ENCODE peak calls at places on chromosome 11, in five cellular contexts. Z is LNCaP clone FGC, V is upper lobe of right lung, D is transverse colon, P is mucosa of descending colon. W is an unnamed sample.

GRCh38 chr11:18309691-18310090 is 12.2 kb downstream of the HPS5 start:
- DNase-seq in Z (no peak), D (no peak), V (no peak), P (no peak), W (no peak)

GRCh38 chr11:60941371-60942119 is 10.4 kb downstream of the SLC15A3 start:
- DNase-seq in D (no peak), V (no peak), Z (no peak), P (no peak), W (no peak)

GRCh38 chr11:107706531-107706930 is 5.3 kb downstream of the SLN start:
- DNase-seq in D (no peak), P (no peak), Z (no peak), V (no peak), W (peak; percentile 77)

GRCh38 chr11:27456140-27456801 is 16.3 kb downstream of the LGR4 start:
- DNase-seq in D (no peak), V (no peak), P (no peak), Z (peak; percentile 39), W (no peak)

GRCh38 chr11:116970485-116971292 is 127.5 kb downstream of the SIK3 start:
- DNase-seq in P (no peak), D (peak; percentile 52), Z (no peak), V (no peak), W (no peak)

GRCh38 chr11:61174949-61175348 is 13.7 kb upstream of the VPS37C start:
- DNase-seq in P (no peak), Z (no peak), D (no peak), V (no peak), W (no peak)

GRCh38 chr11:57597971-57598830 is 716 bp downstream of the SERPING1 start:
- DNase-seq in P (peak; percentile 59), V (peak; percentile 88), D (peak; percentile 62), Z (no peak), W (no peak)

GRCh38 chr11:19868281-19868821 is 155.7 kb downstream of the NAV2 start:
- DNase-seq in P (no peak), V (no peak), Z (no peak), D (peak; percentile 11), W (no peak)

GRCh38 chr11:120658071-120658423 is 146.5 kb downstream of the GRIK4 start:
- DNase-seq in P (no peak), D (no peak), Z (no peak), V (no peak), W (no peak)

GRCh38 chr11:70270877-70271634 is 566 bp downstream of the PPFIA1 start:
- DNase-seq in P (peak; percentile 69), V (peak; percentile 81), D (peak; percentile 50), Z (no peak), W (peak; percentile 48)

GRCh38 chr11:76523786-76524436 is 79.1 kb downstream of the EMSY start:
- DNase-seq in D (no peak), V (no peak), P (no peak), Z (no peak), W (no peak)

GRCh38 chr11:120577041-120577440 is 65.5 kb downstream of the GRIK4 start:
- DNase-seq in P (no peak), V (no peak), Z (no peak), D (no peak), W (no peak)

GRCh38 chr11:75051043-75051442 is 45.6 kb downstream of the OR2AT4 start:
- DNase-seq in Z (no peak), V (no peak), D (no peak), P (no peak), W (no peak)

GRCh38 chr11:3133456-3134217 is 31.5 kb downstream of the OSBPL5 start:
- DNase-seq in V (peak; percentile 46), D (peak; percentile 4), Z (no peak), P (no peak), W (no peak)

GRCh38 chr11:74009675-74010305 is 905 bp upstream of the UCP3 start:
- DNase-seq in Z (no peak), D (no peak), V (no peak), P (no peak), W (no peak)

GRCh38 chr11:101456812-101457211 is 127.0 kb downstream of the TRPC6 start:
- DNase-seq in V (no peak), Z (peak; percentile 8), D (no peak), P (no peak), W (no peak)

GRCh38 chr11:3840289-3840869 is 380 bp downstream of the RHOG start:
- DNase-seq in P (no peak), Z (no peak), D (peak; percentile 27), V (no peak), W (no peak)

GRCh38 chr11:13013054-13013488 is 4.0 kb downstream of the RASSF10 start:
- DNase-seq in V (no peak), Z (no peak), D (no peak), P (no peak), W (no peak)

GRCh38 chr11:13009921-13010736 is 1.0 kb downstream of the RASSF10 start:
- DNase-seq in D (no peak), Z (no peak), V (peak; percentile 76), P (peak; percentile 53), W (no peak)

GRCh38 chr11:13010737-13011342 is 1.7 kb downstream of the RASSF10 start:
- DNase-seq in V (peak; percentile 69), D (peak; percentile 13), P (peak; percentile 49), Z (no peak), W (no peak)

GRCh38 chr11:13011366-13012036 is 2.4 kb downstream of the RASSF10 start:
- DNase-seq in D (no peak), Z (no peak), P (no peak), V (no peak), W (no peak)

DNA sequence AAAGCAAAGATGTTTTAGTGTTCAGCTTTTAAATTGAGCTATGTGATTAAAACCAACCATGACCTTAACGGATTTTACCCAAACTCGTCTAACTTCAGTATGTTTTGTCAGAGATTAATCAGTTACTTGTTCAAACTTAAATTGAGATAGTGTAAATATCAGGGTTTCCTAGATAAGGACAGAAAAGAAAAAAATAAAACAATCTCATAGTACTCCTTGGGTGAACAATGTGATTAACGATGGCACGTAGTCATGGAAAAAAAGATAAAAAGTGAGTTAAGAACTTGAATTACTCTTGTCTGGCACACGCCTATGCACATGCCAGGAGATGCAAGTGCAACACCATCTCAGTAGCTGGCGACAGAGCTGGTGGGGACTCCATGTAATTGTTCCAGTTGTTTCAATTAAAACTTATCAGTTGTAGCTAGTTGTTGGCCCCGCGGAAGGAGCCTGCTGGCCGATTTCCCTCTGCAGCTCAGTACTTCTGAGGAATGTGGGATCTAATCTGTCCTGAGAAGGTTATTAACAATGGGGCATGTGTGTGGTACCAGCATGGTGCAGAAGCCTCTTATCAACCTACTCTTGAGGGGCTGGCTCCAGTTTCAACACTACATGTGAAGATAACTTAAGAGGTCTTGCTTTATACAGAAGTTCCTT is 3.0 kb downstream of the RASSF10 start:
- DNase-seq in Z (no peak), D (no peak), V (no peak), P (no peak), W (peak; percentile 62)
- H3K4me3 ChIP-seq in Z (no peak overlapping the region), D (no peak overlapping the region), V (peak overlapping the region; percentile 30), P (no peak overlapping the region), W (no peak overlapping the region)

GRCh38 chr11:125258626-125259025 is 94.1 kb downstream of the PKNOX2 start:
- DNase-seq in Z (no peak), V (no peak), P (no peak), D (no peak), W (no peak)
- TF ChIP-seq CTCF in Z (no peak), V (no peak), P (no peak), D (no peak), W (no peak)

GRCh38 chr11:92611157-92611556 is 358.3 kb upstream of the MTNR1B start:
- DNase-seq in D (no peak), Z (no peak), V (no peak), P (no peak), W (no peak)

GRCh38 chr11:92605667-92606066 is 363.8 kb upstream of the MTNR1B start:
- DNase-seq in D (no peak), V (no peak), P (no peak), Z (no peak), W (no peak)

GRCh38 chr11:92607969-92608711 is 361.3 kb upstream of the MTNR1B start:
- DNase-seq in D (no peak), Z (no peak), V (no peak), P (no peak), W (no peak)
- H3K4me3 ChIP-seq in D (no peak overlapping the region), Z (no peak overlapping the region), V (no peak overlapping the region), P (no peak overlapping the region), W (no peak overlapping the region)

GRCh38 chr11:96149743-96150555 is 193.0 kb downstream of the MAML2 start:
- DNase-seq in Z (no peak), D (no peak), P (no peak), V (no peak), W (peak; percentile 83)

GRCh38 chr11:96151501-96151900 is 191.5 kb downstream of the MAML2 start:
- DNase-seq in V (no peak), D (no peak), P (no peak), Z (no peak), W (no peak)

GRCh38 chr11:96147913-96148312 is 195.1 kb downstream of the MAML2 start:
- DNase-seq in P (no peak), Z (no peak), D (no peak), V (no peak), W (no peak)

GRCh38 chr11:96152623-96153022 is 190.4 kb downstream of the MAML2 start:
- DNase-seq in V (no peak), Z (no peak), D (no peak), P (no peak), W (no peak)

DNA sequence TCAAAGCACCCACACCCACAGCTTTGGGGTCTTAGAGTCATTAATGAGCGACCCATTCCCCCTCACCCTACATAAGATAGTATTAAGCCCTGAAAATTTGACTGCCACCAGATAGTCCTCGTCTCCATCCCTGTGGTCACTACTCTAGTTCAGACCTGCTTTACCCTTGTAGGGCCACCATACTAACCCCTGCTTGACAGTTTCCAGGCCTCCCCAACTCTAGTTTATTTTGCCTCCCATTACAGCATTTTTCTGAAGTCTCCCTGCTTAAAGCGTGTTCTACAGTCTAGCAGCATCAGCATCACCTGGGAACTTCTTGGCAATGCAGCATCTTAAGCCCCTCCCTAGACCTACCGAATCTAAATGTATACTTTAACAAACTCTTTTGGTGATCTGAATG is 192.4 kb downstream of the MAML2 start:
- DNase-seq in Z (no peak), P (no peak), V (no peak), D (no peak), W (no peak)
- TF ChIP-seq CTCF in Z (no peak), P (no peak), V (no peak), D (no peak), W (no peak)

GRCh38 chr11:123284454-123284853 is 89.4 kb upstream of the CLMP start:
- DNase-seq in Z (no peak), D (no peak), V (no peak), P (no peak), W (no peak)
- H3K4me3 ChIP-seq in Z (no peak overlapping the region), D (no peak overlapping the region), V (no peak overlapping the region), P (no peak overlapping the region), W (no peak overlapping the region)

GRCh38 chr11:83088965-83089364 is 17.3 kb upstream of the RAB30 start:
- DNase-seq in D (no peak), Z (no peak), P (no peak), V (no peak), W (no peak)
- TF ChIP-seq CTCF in D (peak; percentile 7), Z (no peak), P (no peak), V (no peak), W (no peak)

DNA sequence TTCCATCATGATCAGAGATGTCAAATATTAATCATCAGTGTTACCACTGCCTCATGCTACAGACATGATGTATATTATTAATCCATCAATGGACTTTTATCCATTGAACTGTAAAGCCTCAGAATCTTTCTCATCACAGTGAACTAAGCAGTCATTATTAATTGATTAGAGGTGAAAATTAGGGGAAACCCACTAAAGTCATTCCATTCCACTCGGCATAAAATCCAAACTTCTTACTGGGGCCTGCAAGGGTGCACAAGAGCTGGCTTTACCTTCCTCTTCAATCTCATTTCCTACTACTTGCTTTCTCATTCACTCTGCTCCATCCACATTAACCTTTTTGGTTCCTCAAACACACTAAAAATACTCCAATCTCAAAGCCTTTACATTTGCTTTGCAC is 7.9 kb upstream of the CD44 start:
- DNase-seq in V (no peak), D (no peak), P (no peak), Z (no peak), W (no peak)
- H3K4me3 ChIP-seq in V (no peak overlapping the region), D (no peak overlapping the region), P (no peak overlapping the region), Z (no peak overlapping the region), W (no peak overlapping the region)

W was measured in retinal pigment epithelial cell.